ENCODE peak calls at places on chromosomes 7 and 10, in six cellular contexts. S, E, P, X, T and A are unnamed samples.
A peak's percentile ranks its signal among the peaks of the same experiment; 100 is the strongest.

GRCh38 chr10:100970076-100970913 is 991 bp downstream of the SEMA4G start:
- DNase-seq in S (no peak), E (peak; percentile 86), P (no peak), X (peak; percentile 28), T (no peak), A (no peak)

GRCh38 chr10:24966962-24967361 is 14.6 kb upstream of the PRTFDC1 start:
- DNase-seq in S (no peak), E (no peak), P (no peak), X (no peak), T (no peak), A (no peak)

GRCh38 chr10:20415684-20416083 is 481.4 kb downstream of the NEBL start:
- DNase-seq in S (no peak), E (no peak), P (no peak), X (no peak), T (no peak), A (no peak)

GRCh38 chr10:49037187-49037586 is 78.1 kb downstream of the VSTM4 start:
- DNase-seq in S (no peak), E (no peak), P (no peak), X (no peak), T (no peak), A (no peak)

GRCh38 chr10:93357680-93358079 is 124.5 kb downstream of the MYOF start:
- DNase-seq in S (no peak), E (peak; percentile 67), P (peak; percentile 66), X (peak; percentile 7), T (no peak), A (no peak)

GRCh38 chr10:28991326-28991725 is 297.5 kb upstream of the LYZL1 start:
- DNase-seq in S (no peak), E (no peak), P (no peak), X (peak; percentile 39), T (no peak), A (no peak)

GRCh38 chr7:130141161-130141857 is 63.9 kb downstream of the TMEM209 start:
- DNase-seq in S (no peak), E (peak; percentile 95), P (peak; percentile 57), X (peak; percentile 61), T (no peak), A (peak; percentile 52)

GRCh38 chr10:74585231-74586087 is 240.9 kb upstream of the KAT6B start:
- DNase-seq in S (no peak), E (no peak), P (peak; percentile 53), X (no peak), T (no peak), A (peak; percentile 30)

GRCh38 chr10:34504534-34504933 is 310.6 kb downstream of the PARD3 start:
- DNase-seq in S (no peak), E (no peak), P (peak; percentile 16), X (peak; percentile 44), T (no peak), A (no peak)

GRCh38 chr7:135970682-135971365 is 6.3 kb downstream of the MTPN start:
- DNase-seq in S (no peak), E (no peak), P (no peak), X (no peak), T (no peak), A (no peak)

GRCh38 chr10:50552308-50552707 is 71.4 kb downstream of the SGMS1 start:
- DNase-seq in S (no peak), E (no peak), P (no peak), X (no peak), T (no peak), A (no peak)

GRCh38 chr7:96995406-96996110 is 9.8 kb upstream of the DLX6 start:
- DNase-seq in S (no peak), E (peak; percentile 41), P (no peak), X (no peak), T (no peak), A (no peak)

GRCh38 chr7:84196007-84196551 is 1.5 kb upstream of the SEMA3A start:
- DNase-seq in S (no peak), E (peak; percentile 31), P (peak; percentile 21), X (peak; percentile 10), T (no peak), A (no peak)

GRCh38 chr7:141071855-141072547 is 1.9 kb upstream of the TMEM178B start:
- DNase-seq in S (no peak), E (peak; percentile 66), P (no peak), X (no peak), T (no peak), A (no peak)

GRCh38 chr10:68572151-68572550 is 12.0 kb downstream of the TET1 start:
- DNase-seq in S (no peak), E (no peak), P (peak; percentile 12), X (no peak), T (no peak), A (no peak)

GRCh38 chr7:70647801-70648491 is 484.0 kb upstream of the GALNT17 start:
- DNase-seq in S (no peak), E (no peak), P (no peak), X (no peak), T (no peak), A (no peak)

GRCh38 chr7:66841898-66842297 is 79.1 kb upstream of the TMEM248 start:
- DNase-seq in S (no peak), E (no peak), P (no peak), X (no peak), T (no peak), A (no peak)

GRCh38 chr10:6973904-6974303 is 393.8 kb upstream of the PRKCQ start:
- DNase-seq in S (no peak), E (no peak), P (no peak), X (no peak), T (no peak), A (no peak)

GRCh38 chr10:132707776-132708171 is 78.2 kb downstream of the NKX6-2 start:
- DNase-seq in S (no peak), E (no peak), P (no peak), X (no peak), T (no peak), A (no peak)

GRCh38 chr10:102517553-102517952 is 13.8 kb downstream of the SUFU start:
- DNase-seq in S (no peak), E (no peak), P (no peak), X (no peak), T (no peak), A (no peak)